ENCODE peak calls at places on chromosome 19, in five cellular contexts. U is fibroblast of lung, C is kidney, E is epithelial cell of esophagus, R is brain microvascular endothelial cell. L is an unnamed sample.

GRCh38 chr19:49165865-49166301 is 8.3 kb downstream of the TRPM4 start:
- DNase-seq in U (no peak), C (no peak), E (no peak), R (no peak), L (no peak)

GRCh38 chr19:10155834-10156233 is 36.1 kb upstream of the EIF3G start:
- DNase-seq in U (peak; percentile 8), C (no peak), E (peak; percentile 43), R (no peak), L (no peak)

GRCh38 chr19:32404213-32404938 is 1.2 kb upstream of the DPY19L3 start:
- DNase-seq in U (peak; percentile 9), C (no peak), E (peak; percentile 24), R (no peak), L (no peak)

GRCh38 chr19:5145521-5146511 is 176.9 kb downstream of the KDM4B start:
- DNase-seq in U (no peak), C (peak; percentile 81), E (no peak), R (no peak), L (no peak)

GRCh38 chr19:13727798-13728197 is 36.5 kb upstream of the MRI1 start:
- DNase-seq in U (peak; percentile 85), C (no peak), E (no peak), R (peak; percentile 27), L (peak; percentile 61)

GRCh38 chr19:48997972-48998371 is 4.3 kb downstream of the RUVBL2 start:
- DNase-seq in U (peak; percentile 55), C (no peak), E (peak; percentile 68), R (peak; percentile 66), L (peak; percentile 49)

GRCh38 chr19:3736106-3736724 is 25.3 kb downstream of the APBA3 start:
- DNase-seq in U (no peak), C (no peak), E (no peak), R (no peak), L (no peak)

GRCh38 chr19:7637374-7638256 is 705 bp downstream of the STXBP2 start:
- DNase-seq in U (no peak), C (peak; percentile 85), E (peak; percentile 17), R (no peak), L (no peak)

GRCh38 chr19:5628919-5629481 is 6.1 kb downstream of the SAFB start:
- DNase-seq in U (no peak), C (no peak), E (no peak), R (no peak), L (no peak)

GRCh38 chr19:16325161-16325527 is 518 bp downstream of the KLF2 start:
- DNase-seq in U (no peak), C (no peak), E (no peak), R (no peak), L (no peak)

GRCh38 chr19:33431986-33432385 is 58.5 kb downstream of the CEBPG start:
- DNase-seq in U (no peak), C (peak; percentile 3), E (no peak), R (no peak), L (no peak)

GRCh38 chr19:13959962-13960862 is 7.9 kb downstream of the DCAF15 start:
- DNase-seq in U (no peak), C (peak; percentile 73), E (no peak), R (no peak), L (no peak)

GRCh38 chr19:2634228-2634951 is 68.1 kb downstream of the GNG7 start:
- DNase-seq in U (no peak), C (no peak), E (no peak), R (no peak), L (no peak)

GRCh38 chr19:47682939-47683338 is 30.3 kb upstream of the EHD2 start:
- DNase-seq in U (peak; percentile 86), C (no peak), E (no peak), R (no peak), L (peak; percentile 51)

GRCh38 chr19:40388486-40388885 is 1.5 kb downstream of the HIPK4 start:
- DNase-seq in U (no peak), C (no peak), E (peak; percentile 59), R (no peak), L (no peak)

GRCh38 chr19:3785938-3786824 is at the start of gene MATK:
- DNase-seq in U (no peak), C (peak; percentile 50), E (no peak), R (no peak), L (no peak)

GRCh38 chr19:53521373-53522202 is 16.4 kb upstream of the ZNF331 start:
- DNase-seq in U (no peak), C (peak; percentile 76), E (no peak), R (no peak), L (no peak)

GRCh38 chr19:19584356-19584755 is 34.1 kb downstream of the PBX4 start:
- DNase-seq in U (no peak), C (no peak), E (no peak), R (no peak), L (no peak)

GRCh38 chr19:46984077-46985010 is 35.3 kb upstream of the NPAS1 start:
- DNase-seq in U (peak; percentile 75), C (no peak), E (peak; percentile 83), R (peak; percentile 65), L (no peak)

GRCh38 chr19:48348039-48348438 is 15.7 kb downstream of the TMEM143 start:
- DNase-seq in U (no peak), C (no peak), E (no peak), R (no peak), L (no peak)

GRCh38 chr19:53908106-53908932 is 759 bp upstream of the CACNG7 start:
- DNase-seq in U (peak; percentile 51), C (no peak), E (peak; percentile 35), R (peak; percentile 30), L (peak; percentile 23)

GRCh38 chr19:19554074-19555023 is 16.3 kb downstream of the CILP2 start:
- DNase-seq in U (peak; percentile 36), C (peak; percentile 69), E (peak; percentile 42), R (no peak), L (no peak)

GRCh38 chr19:12733907-12734214 is 623 bp downstream of the TRIR start:
- DNase-seq in U (no peak), C (no peak), E (no peak), R (no peak), L (no peak)

GRCh38 chr19:43667524-43668405 is 2.2 kb downstream of the PLAUR start:
- DNase-seq in U (no peak), C (peak; percentile 77), E (no peak), R (no peak), L (no peak)

GRCh38 chr19:56839665-56840451 is 668 bp downstream of the PEG3 start:
- DNase-seq in U (peak; percentile 18), C (peak; percentile 98), E (peak; percentile 9), R (peak; percentile 72), L (no peak)
- H3K4me3 ChIP-seq in U (no peak overlapping the region), C (peak overlapping the region; percentile 60), E (no peak overlapping the region), R (no peak overlapping the region), L (peak overlapping the region; percentile 12)

GRCh38 chr19:41941410-41942202 is 13.4 kb upstream of the ERFL start:
- DNase-seq in U (no peak), C (no peak), E (no peak), R (no peak), L (no peak)
- H3K4me3 ChIP-seq in U (no peak overlapping the region), C (no peak overlapping the region), E (no peak overlapping the region), R (no peak overlapping the region), L (no peak overlapping the region)

DNA sequence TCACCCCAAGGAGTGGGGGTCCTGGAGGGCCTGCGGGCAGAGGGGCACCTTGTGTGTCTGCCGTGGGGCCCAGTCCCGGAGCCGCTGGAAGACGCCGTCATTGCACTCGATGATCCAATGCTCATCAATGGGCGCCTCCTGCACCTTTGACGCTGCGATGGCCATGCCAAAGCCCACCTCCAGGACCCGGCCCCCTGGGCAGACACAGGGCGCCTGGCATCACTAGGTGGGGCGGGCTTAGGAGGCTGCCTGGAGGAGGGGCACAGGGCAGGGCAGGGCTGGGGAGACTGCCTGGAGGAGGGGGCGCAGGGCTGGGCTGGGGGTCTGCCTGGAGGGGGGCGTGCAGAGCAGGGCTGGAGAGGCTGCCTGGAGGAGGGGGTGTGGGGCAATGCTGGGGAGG is 1.6 kb downstream of the GAMT start:
- DNase-seq in U (no peak), C (peak; percentile 74), E (no peak), R (no peak), L (no peak)
- H3K4me3 ChIP-seq in U (no peak overlapping the region), C (no peak overlapping the region), E (no peak overlapping the region), R (no peak overlapping the region), L (no peak overlapping the region)

GRCh38 chr19:17862711-17863519 is 3.2 kb downstream of the RPL18A start:
- DNase-seq in U (no peak), C (no peak), E (no peak), R (no peak), L (no peak)

GRCh38 chr19:17863520-17864182 is 3.9 kb downstream of the RPL18A start:
- DNase-seq in U (no peak), C (no peak), E (no peak), R (no peak), L (no peak)

GRCh38 chr19:17860993-17861360 is 1.3 kb downstream of the RPL18A start:
- DNase-seq in U (no peak), C (no peak), E (no peak), R (no peak), L (no peak)

GRCh38 chr19:17860331-17860992 is 752 bp downstream of the RPL18A start:
- DNase-seq in U (no peak), C (no peak), E (no peak), R (no peak), L (no peak)

DNA sequence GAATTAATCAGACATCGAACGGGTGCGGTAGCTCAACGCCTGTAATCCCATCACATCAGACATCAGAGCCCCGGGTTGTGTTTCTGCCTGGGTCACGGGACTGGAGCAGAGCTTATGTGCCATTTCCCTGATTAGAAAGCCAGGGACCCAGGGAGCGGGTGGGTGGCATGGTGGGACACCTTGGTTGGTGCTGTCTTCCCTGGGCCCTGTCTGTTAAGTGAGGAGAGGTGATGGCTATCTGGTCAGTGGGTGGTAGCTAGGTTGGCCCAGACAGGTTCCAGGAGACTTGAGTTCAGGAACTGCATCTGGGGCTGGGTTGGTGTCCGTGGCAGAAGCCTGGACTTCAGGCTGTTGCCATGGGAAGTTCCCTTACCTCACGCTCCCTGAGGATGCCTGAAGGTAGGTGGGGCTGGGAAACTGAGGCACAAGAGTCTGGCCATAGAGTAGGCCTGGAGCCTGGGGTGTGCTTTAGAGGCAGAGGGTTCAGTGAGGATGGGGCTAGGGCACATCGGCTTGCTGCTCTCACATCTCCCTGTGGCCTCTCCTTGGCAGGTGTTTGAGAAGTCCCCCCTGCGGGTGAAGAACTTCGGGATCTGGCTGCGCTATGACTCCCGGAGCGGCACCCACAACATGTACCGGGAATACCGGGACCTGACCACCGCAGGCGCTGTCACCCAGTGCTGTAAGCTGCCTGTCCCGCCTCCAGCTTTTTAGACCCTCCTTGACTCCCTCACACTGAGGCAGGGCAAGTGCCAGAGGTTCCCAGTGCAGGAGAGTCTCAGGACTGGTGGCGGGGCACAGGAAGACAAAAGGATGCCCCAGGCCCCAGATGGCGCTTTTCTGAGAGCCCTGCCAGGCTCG is 2.1 kb downstream of the RPL18A start:
- DNase-seq in U (no peak), C (no peak), E (no peak), R (no peak), L (no peak)
- H3K4me3 ChIP-seq in U (peak overlapping the region; percentile 99), C (no peak overlapping the region), E (peak overlapping the region; percentile 100), R (peak overlapping the region; percentile 99), L (peak overlapping the region; percentile 100)

GRCh38 chr19:50721441-50722137 is 1.6 kb upstream of the CLEC11A start:
- DNase-seq in U (no peak), C (no peak), E (no peak), R (no peak), L (no peak)

GRCh38 chr19:50723069-50723468 is at the start of gene CLEC11A:
- DNase-seq in U (no peak), C (peak; percentile 91), E (no peak), R (peak; percentile 52), L (peak; percentile 41)

GRCh38 chr19:50723735-50724521 is 764 bp downstream of the CLEC11A start:
- DNase-seq in U (no peak), C (no peak), E (no peak), R (no peak), L (no peak)

GRCh38 chr19:50720921-50721291 is 1.3 kb upstream of the SHANK1 start:
- DNase-seq in U (no peak), C (no peak), E (peak; percentile 34), R (no peak), L (no peak)

GRCh38 chr19:50722248-50723013 is 733 bp upstream of the CLEC11A start:
- DNase-seq in U (no peak), C (no peak), E (no peak), R (no peak), L (no peak)
- H3K4me3 ChIP-seq in U (peak overlapping the region; percentile 73), C (peak overlapping the region; percentile 68), E (no peak overlapping the region), R (no peak overlapping the region), L (no peak overlapping the region)

L was measured in astrocyte of the spinal cord.